ENCODE peak calls at places on chromosomes 11 and 22, in nine cellular contexts. K is glutamatergic neuron; B is fibroblast of the aortic adventitia; C is astrocyte; Y is stimulated activated CD4-positive, alpha-beta T cell treated with anti-CD3 and anti-CD28 coated beads, Interleukin-15, amount 100 ng/mL, for 24 hours; P is psoas muscle; Z is neural crest cell; X is NCI-H1436 treated with DMSO at 0.1 percent for 48 hours; L is mucosa of descending colon. U is an unnamed sample.

GRCh38 chr11:96794152-96794551 is 404.3 kb downstream of the JRKL start:
- DNase-seq in X (no peak), Y (no peak), B (no peak), P (no peak), K (no peak), L (no peak), C (no peak), Z (no peak), U (no peak)

GRCh38 chr11:17767914-17768313 is 33.3 kb downstream of the KCNC1 start:
- DNase-seq in B (no peak), K (no peak), C (no peak), L (no peak), Y (no peak), X (no peak), Z (no peak), P (no peak), U (no peak)

GRCh38 chr11:9753031-9753430 is 89.2 kb downstream of the SWAP70 start:
- DNase-seq in C (peak; percentile 84), B (peak; percentile 68), P (no peak), Y (no peak), K (no peak), X (no peak), Z (no peak), L (no peak), U (peak; percentile 4)

GRCh38 chr22:18110194-18110943 is at the start of gene TUBA8:
- DNase-seq in C (peak; percentile 28), X (no peak), Z (peak; percentile 37), L (peak; percentile 24), B (peak; percentile 13), P (peak; percentile 75), Y (peak; percentile 66), K (peak; percentile 62), U (peak; percentile 25)

GRCh38 chr22:49253656-49254055 is 574.0 kb downstream of the BRD1 start:
- DNase-seq in P (no peak), C (no peak), B (no peak), X (no peak), L (no peak), Z (no peak), Y (no peak), K (no peak), U (no peak)

GRCh38 chr11:71418643-71419042 is 29.6 kb downstream of the DHCR7 start:
- DNase-seq in B (no peak), K (no peak), P (no peak), C (no peak), L (no peak), Z (no peak), Y (peak; percentile 24), X (no peak), U (no peak)

GRCh38 chr22:41332217-41332616 is 30.9 kb downstream of the ZC3H7B start:
- DNase-seq in X (no peak), Z (no peak), K (no peak), B (no peak), P (no peak), Y (no peak), C (no peak), L (no peak), U (no peak)

GRCh38 chr11:134120921-134121526 is 52.2 kb downstream of the JAM3 start:
- DNase-seq in Z (no peak), X (no peak), P (peak; percentile 16), Y (no peak), K (no peak), B (peak; percentile 72), C (peak; percentile 55), L (no peak), U (peak; percentile 9)

GRCh38 chr11:75969626-75970308 is 154.8 kb downstream of the UVRAG start:
- DNase-seq in P (no peak), K (no peak), Z (no peak), X (no peak), Y (no peak), C (peak; percentile 39), B (peak; percentile 70), L (no peak), U (no peak)

GRCh38 chr22:45598596-45599217 is 72.9 kb upstream of the ATXN10 start:
- DNase-seq in K (peak; percentile 8), B (no peak), L (no peak), C (no peak), Y (no peak), X (no peak), Z (no peak), P (no peak), U (no peak)

U was measured in Kasumi-1.